ENCODE peak calls at places on chromosomes 2 and 18, in five cellular contexts. S is K562, V is GM12892, N is HepG2, W is GM12878. H is an unnamed sample.

GRCh38 chr2:71974846-71975245 is 172.8 kb downstream of the CYP26B1 start:
- DNase-seq in S (no peak), V (no peak), N (no peak), W (no peak), H (no peak)

GRCh38 chr2:146879882-146880281 is 964.9 kb upstream of the ACVR2A start:
- DNase-seq in S (no peak), V (no peak), N (no peak), W (no peak), H (no peak)

GRCh38 chr2:42828487-42829416 is 36.4 kb upstream of the HAAO start:
- DNase-seq in S (peak), V (peak), N (peak), W (peak), H (peak)

GRCh38 chr2:54482725-54483124 is 26.6 kb downstream of the SPTBN1 start:
- DNase-seq in S (no peak), V (no peak), N (peak), W (no peak), H (no peak)

GRCh38 chr18:78977627-78978271 is 1.9 kb upstream of the SALL3 start:
- DNase-seq in S (no peak), V (no peak), N (no peak), W (no peak), H (no peak)

GRCh38 chr18:80009661-80010550 is 21.5 kb upstream of the TXNL4A start:
- DNase-seq in S (no peak), V (no peak), N (no peak), W (no peak), H (no peak)

GRCh38 chr2:23381498-23381897 is 3.5 kb upstream of the KLHL29 start:
- DNase-seq in S (no peak), V (no peak), N (no peak), W (no peak), H (no peak)

GRCh38 chr18:77071711-77072292 is 60.8 kb downstream of the MBP start:
- DNase-seq in S (no peak), V (no peak), N (no peak), W (no peak), H (no peak)

GRCh38 chr2:119402645-119403560 is 28.8 kb upstream of the TMEM37 start:
- DNase-seq in S (no peak), V (no peak), N (no peak), W (no peak), H (no peak)

GRCh38 chr2:136411946-136412345 is 294.0 kb upstream of the CXCR4 start:
- DNase-seq in S (no peak), V (no peak), N (no peak), W (no peak), H (no peak)

GRCh38 chr2:20074001-20074648 is 22.7 kb upstream of the LAPTM4A start:
- DNase-seq in S (no peak), V (no peak), N (no peak), W (no peak), H (no peak)

GRCh38 chr18:76578571-76579300 is 83.7 kb upstream of the ZNF516 start:
- DNase-seq in S (no peak), V (no peak), N (no peak), W (no peak), H (peak)

GRCh38 chr2:143429932-143430331 is 300.7 kb downstream of the ARHGAP15 start:
- DNase-seq in S (no peak), V (no peak), N (no peak), W (no peak), H (no peak)

GRCh38 chr2:85111819-85112281 is 21.3 kb upstream of the TCF7L1 start:
- DNase-seq in S (no peak), V (no peak), N (no peak), W (no peak), H (no peak)

DNA sequence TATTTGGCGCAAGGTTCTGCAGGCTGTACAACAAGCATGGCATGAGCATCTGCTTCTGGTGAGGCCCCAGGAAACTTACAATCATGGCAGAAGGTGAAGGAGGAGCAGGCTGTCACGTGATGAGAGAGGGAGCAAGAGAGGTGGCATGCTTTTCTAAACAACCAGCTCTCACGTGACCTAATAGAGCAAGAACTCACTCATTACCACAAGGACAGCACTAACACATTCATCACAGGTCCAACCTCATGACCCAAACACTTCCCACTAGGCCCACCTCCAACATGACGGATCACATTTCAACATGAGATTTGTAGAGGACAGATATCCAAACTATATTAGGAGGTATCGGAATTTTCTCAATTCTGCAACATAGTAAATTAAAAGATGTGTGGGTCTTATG is 108.8 kb upstream of the DLX2 start:
- DNase-seq in S (no peak), V (no peak), N (no peak), W (no peak), H (no peak)
- TF ChIP-seq TAF1 in S (no peak), V (no peak), N (no peak), W (no peak), H (no peak)

DNA sequence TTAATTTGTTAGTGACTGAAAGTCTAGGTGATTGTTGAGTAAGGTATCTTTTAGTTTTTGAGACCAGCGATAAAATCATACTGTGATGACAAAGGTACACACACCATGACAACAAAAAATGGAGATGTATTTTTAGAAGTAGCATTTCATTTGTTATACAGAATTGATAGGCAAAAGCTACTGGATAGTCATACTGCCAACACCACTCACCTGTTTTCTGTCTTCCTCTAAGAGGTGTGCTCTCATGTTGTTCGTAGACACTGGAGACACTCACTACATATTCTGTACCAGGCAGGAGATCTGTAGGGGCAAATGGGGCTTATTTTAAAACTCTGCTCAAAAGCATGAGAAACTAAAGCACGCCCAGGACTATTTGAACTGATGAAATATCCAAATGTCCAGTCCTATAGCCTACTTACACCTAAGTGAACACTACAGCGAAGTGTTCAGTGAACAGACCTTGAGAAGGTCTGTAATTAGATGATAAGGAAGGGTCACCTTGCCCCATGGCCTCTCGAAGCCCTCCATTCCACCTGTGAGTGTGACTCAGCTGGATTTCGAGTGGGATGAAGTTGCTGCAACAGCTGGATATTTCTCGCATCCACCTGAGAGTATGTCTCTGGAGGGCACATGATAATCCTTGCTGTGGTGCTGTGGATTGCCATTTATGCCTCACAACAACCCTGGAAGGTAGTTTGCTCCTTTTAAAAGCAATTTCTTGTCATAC is 47.7 kb downstream of the FN1 start:
- DNase-seq in S (no peak), V (no peak), N (no peak), W (no peak), H (no peak)
- TF ChIP-seq POLR2A in S (no peak), V (no peak), N (peak), W (no peak), H (no peak)

GRCh38 chr2:121627525-121628050 is 21.7 kb downstream of the CLASP1 start:
- DNase-seq in S (no peak), V (no peak), N (no peak), W (no peak), H (no peak)

GRCh38 chr2:121626777-121627524 is 22.3 kb downstream of the CLASP1 start:
- DNase-seq in S (no peak), V (no peak), N (no peak), W (no peak), H (no peak)

DNA sequence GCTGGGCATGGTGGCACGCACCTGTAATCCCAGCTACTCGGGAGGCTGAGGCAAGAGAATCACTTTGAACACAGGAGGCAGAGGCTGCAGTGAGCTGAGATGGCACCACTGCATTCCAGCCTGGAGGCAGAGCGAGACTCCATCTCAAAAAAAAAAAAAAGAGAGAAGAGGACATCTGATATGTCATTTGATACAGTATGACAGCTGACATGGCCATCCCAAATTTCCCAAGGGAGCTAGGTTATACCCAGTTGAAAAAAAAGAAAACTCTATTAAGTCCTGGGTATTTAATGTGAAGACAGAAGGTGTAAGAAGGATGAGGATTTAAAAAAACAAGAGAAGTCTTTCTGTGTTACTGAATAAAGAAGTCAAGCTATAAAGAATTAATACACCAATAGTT is 23.3 kb downstream of the CLASP1 start:
- DNase-seq in S (no peak), V (no peak), N (no peak), W (no peak), H (no peak)
- TF ChIP-seq TAF1 in S (no peak), V (no peak), N (no peak), W (no peak), H (no peak)

GRCh38 chr2:237482485-237482884 is 4.6 kb upstream of the MLPH start:
- DNase-seq in S (no peak), V (no peak), N (peak), W (no peak), H (no peak)
- TF ChIP-seq POLR2A in S (no peak), V (no peak), N (no peak), W (no peak), H (no peak)

GRCh38 chr18:54813305-54813704 is 15.0 kb upstream of the RAB27B start:
- DNase-seq in S (no peak), V (no peak), N (no peak), W (no peak), H (no peak)
- TF ChIP-seq TAF1 in S (no peak), V (no peak), N (no peak), W (no peak), H (no peak)

GRCh38 chr2:44087714-44088092 is 81.0 kb upstream of the PPM1B start:
- DNase-seq in S (no peak), V (no peak), N (peak), W (no peak), H (no peak)

GRCh38 chr2:44086639-44087036 is 82.0 kb upstream of the PPM1B start:
- DNase-seq in S (no peak), V (no peak), N (no peak), W (no peak), H (no peak)

GRCh38 chr2:44083054-44083453 is 85.6 kb upstream of the PPM1B start:
- DNase-seq in S (no peak), V (no peak), N (no peak), W (no peak), H (no peak)

GRCh38 chr2:44084850-44085249 is 83.8 kb upstream of the PPM1B start:
- DNase-seq in S (no peak), V (no peak), N (no peak), W (no peak), H (no peak)

GRCh38 chr2:44087037-44087713 is 81.5 kb upstream of the PPM1B start:
- DNase-seq in S (peak), V (peak), N (peak), W (no peak), H (peak)
- TF ChIP-seq POLR2A in S (no peak), V (no peak), N (no peak), W (no peak), H (no peak)

GRCh38 chr2:160973991-160974390 is 186.2 kb upstream of the TANK start:
- DNase-seq in S (no peak), V (no peak), N (no peak), W (no peak), H (no peak)

GRCh38 chr2:160974803-160975202 is 185.4 kb upstream of the TANK start:
- DNase-seq in S (no peak), V (no peak), N (no peak), W (no peak), H (no peak)

GRCh38 chr2:160968183-160968582 is 192.0 kb upstream of the TANK start:
- DNase-seq in S (no peak), V (no peak), N (no peak), W (no peak), H (no peak)

GRCh38 chr2:160967523-160967922 is 192.7 kb upstream of the TANK start:
- DNase-seq in S (no peak), V (no peak), N (no peak), W (no peak), H (no peak)

GRCh38 chr2:160970052-160970846 is 190.0 kb upstream of the TANK start:
- DNase-seq in S (peak), V (no peak), N (peak), W (no peak), H (no peak)
- TF ChIP-seq TAF1 in S (no peak), V (no peak), N (no peak), W (no peak), H (no peak)

GRCh38 chr2:129744141-129744540 is 235.3 kb upstream of the RAB6C start:
- DNase-seq in S (no peak), V (no peak), N (no peak), W (no peak), H (no peak)

GRCh38 chr2:129748653-129749052 is 230.8 kb upstream of the RAB6C start:
- DNase-seq in S (no peak), V (no peak), N (peak), W (no peak), H (no peak)

GRCh38 chr2:129744649-129745048 is 234.8 kb upstream of the RAB6C start:
- DNase-seq in S (no peak), V (no peak), N (no peak), W (no peak), H (no peak)

GRCh38 chr2:129748250-129748649 is 231.2 kb upstream of the RAB6C start:
- DNase-seq in S (no peak), V (no peak), N (no peak), W (no peak), H (no peak)

DNA sequence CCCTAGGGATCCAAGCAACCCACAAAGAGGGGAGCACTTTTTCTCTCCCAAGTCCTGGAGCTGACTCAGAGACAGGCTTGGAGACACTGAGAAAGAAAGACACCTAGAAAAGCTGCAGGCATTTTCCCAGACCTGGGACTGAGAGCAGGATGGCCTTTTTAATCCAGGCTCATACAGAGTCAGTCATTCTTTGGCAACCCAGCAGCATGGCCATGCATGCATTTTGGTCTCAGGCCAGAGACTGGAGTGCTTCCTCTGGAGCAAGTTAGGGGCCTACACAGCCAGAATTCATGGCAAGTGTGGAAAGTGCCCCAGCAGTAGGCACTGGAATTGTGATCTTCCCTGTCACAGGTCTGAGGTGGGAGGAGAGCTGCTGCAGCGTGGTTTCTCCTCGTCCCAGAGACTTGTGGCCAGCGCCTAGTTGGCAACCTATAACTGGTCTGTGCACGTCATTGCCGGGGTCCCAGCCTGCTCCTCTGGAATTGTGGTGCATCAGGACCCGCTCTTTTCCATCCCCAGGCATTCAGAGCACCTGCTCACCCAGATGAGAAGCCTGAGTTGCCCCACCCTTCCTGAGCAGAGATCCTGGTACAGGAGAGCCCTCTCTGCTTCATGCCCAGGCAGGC is 231.9 kb upstream of the RAB6C start:
- DNase-seq in S (no peak), V (no peak), N (no peak), W (no peak), H (no peak)
- TF ChIP-seq POLR2A in S (no peak), V (no peak), N (no peak), W (no peak), H (no peak)

GRCh38 chr2:120611961-120612360 is 123.7 kb upstream of the GLI2 start:
- DNase-seq in S (no peak), V (no peak), N (no peak), W (no peak), H (no peak)

GRCh38 chr2:120607996-120608395 is 127.7 kb upstream of the GLI2 start:
- DNase-seq in S (no peak), V (no peak), N (no peak), W (no peak), H (no peak)

GRCh38 chr2:120611016-120611415 is 124.7 kb upstream of the GLI2 start:
- DNase-seq in S (no peak), V (no peak), N (no peak), W (no peak), H (no peak)

GRCh38 chr2:120607506-120607905 is 128.2 kb upstream of the GLI2 start:
- DNase-seq in S (no peak), V (no peak), N (no peak), W (no peak), H (no peak)

GRCh38 chr2:120609826-120610395 is 125.8 kb upstream of the GLI2 start:
- DNase-seq in S (no peak), V (no peak), N (no peak), W (no peak), H (no peak)
- TF ChIP-seq TAF1 in S (no peak), V (no peak), N (no peak), W (no peak), H (no peak)